ENCODE peak calls at places on chromosomes 11 and 22, in five cellular contexts. One of them, this sample, is unnamed.

GRCh38 chr11:12454782-12455181 is 77.4 kb downstream of the PARVA start:
- DNase-seq in PC-9: no peak
- DNase-seq in A549: no peak
- DNase-seq in left lung: no peak
- DNase-seq in fibroblast of lung: peak
- DNase-seq in this sample: no peak

GRCh38 chr22:28917747-28918543 is 34.6 kb downstream of the ZNRF3 start:
- DNase-seq in PC-9: no peak
- DNase-seq in left lung: no peak
- DNase-seq in A549: peak
- DNase-seq in fibroblast of lung: peak
- DNase-seq in this sample: no peak

GRCh38 chr22:40216041-40216756 is 38.5 kb downstream of the TNRC6B start:
- DNase-seq in left lung: no peak
- DNase-seq in fibroblast of lung: no peak
- DNase-seq in PC-9: no peak
- DNase-seq in A549: no peak
- DNase-seq in this sample: no peak

GRCh38 chr11:106446961-106447360 is 369.5 kb downstream of the AASDHPPT start:
- DNase-seq in fibroblast of lung: no peak
- DNase-seq in A549: no peak
- DNase-seq in left lung: no peak
- DNase-seq in PC-9: no peak
- DNase-seq in this sample: no peak

GRCh38 chr11:64572143-64572542 is 18.9 kb upstream of the SLC22A12 start:
- DNase-seq in A549: no peak
- DNase-seq in PC-9: no peak
- DNase-seq in fibroblast of lung: no peak
- DNase-seq in left lung: no peak
- DNase-seq in this sample: no peak

GRCh38 chr11:87347441-87347840 is 309.7 kb downstream of the TMEM135 start:
- DNase-seq in A549: no peak
- DNase-seq in left lung: no peak
- DNase-seq in PC-9: no peak
- DNase-seq in fibroblast of lung: no peak
- DNase-seq in this sample: no peak

GRCh38 chr11:1299621-1300020 is 9.8 kb downstream of the TOLLIP start:
- DNase-seq in PC-9: no peak
- DNase-seq in A549: no peak
- DNase-seq in fibroblast of lung: no peak
- DNase-seq in left lung: peak
- DNase-seq in this sample: no peak

GRCh38 chr11:78414321-78415051 is 3.1 kb downstream of the GAB2 start:
- DNase-seq in left lung: no peak
- DNase-seq in fibroblast of lung: peak
- DNase-seq in A549: peak
- DNase-seq in PC-9: peak
- DNase-seq in this sample: no peak

GRCh38 chr11:72812604-72812967 is 1.6 kb upstream of the ATG16L2 start:
- DNase-seq in left lung: no peak
- DNase-seq in PC-9: peak
- DNase-seq in A549: no peak
- DNase-seq in fibroblast of lung: peak
- DNase-seq in this sample: no peak

GRCh38 chr11:27847496-27847895 is 147.2 kb upstream of the BDNF start:
- DNase-seq in left lung: no peak
- DNase-seq in A549: no peak
- DNase-seq in PC-9: no peak
- DNase-seq in fibroblast of lung: no peak
- DNase-seq in this sample: no peak

GRCh38 chr11:70170596-70171210 is 32.4 kb upstream of the FADD start:
- DNase-seq in left lung: peak
- DNase-seq in PC-9: no peak
- DNase-seq in fibroblast of lung: no peak
- DNase-seq in A549: no peak
- DNase-seq in this sample: no peak

GRCh38 chr22:23137905-23138520 is 3.8 kb downstream of the RSPH14 start:
- DNase-seq in PC-9: no peak
- DNase-seq in fibroblast of lung: no peak
- DNase-seq in left lung: peak
- DNase-seq in A549: no peak
- DNase-seq in this sample: no peak

GRCh38 chr22:49161002-49161850 is 666.4 kb downstream of the BRD1 start:
- DNase-seq in PC-9: no peak
- DNase-seq in left lung: no peak
- DNase-seq in fibroblast of lung: no peak
- DNase-seq in A549: no peak
- DNase-seq in this sample: no peak

GRCh38 chr22:24578355-24579241 is 14.3 kb downstream of the LRRC75B start:
- DNase-seq in fibroblast of lung: peak
- DNase-seq in PC-9: no peak
- DNase-seq in A549: no peak
- DNase-seq in left lung: no peak
- DNase-seq in this sample: no peak

GRCh38 chr22:43850529-43850928 is 11.8 kb downstream of the SULT4A1 start:
- DNase-seq in PC-9: no peak
- DNase-seq in left lung: no peak
- DNase-seq in A549: no peak
- DNase-seq in fibroblast of lung: no peak
- DNase-seq in this sample: no peak

GRCh38 chr11:57597971-57598830 is 716 bp downstream of the SERPING1 start:
- DNase-seq in left lung: peak
- DNase-seq in fibroblast of lung: peak
- DNase-seq in A549: no peak
- DNase-seq in PC-9: no peak
- DNase-seq in this sample: no peak

GRCh38 chr11:64686466-64687175 is 36.4 kb downstream of the NRXN2 start:
- DNase-seq in PC-9: no peak
- DNase-seq in left lung: no peak
- DNase-seq in A549: no peak
- DNase-seq in fibroblast of lung: no peak
- DNase-seq in this sample: no peak

GRCh38 chr22:23527971-23528740 is 51.9 kb downstream of the IGLL1 start:
- DNase-seq in A549: no peak
- DNase-seq in fibroblast of lung: no peak
- DNase-seq in left lung: peak
- DNase-seq in PC-9: no peak
- DNase-seq in this sample: no peak

GRCh38 chr11:115503083-115503885 is 931 bp downstream of the CADM1 start:
- DNase-seq in A549: peak
- DNase-seq in fibroblast of lung: peak
- DNase-seq in PC-9: no peak
- DNase-seq in left lung: peak
- DNase-seq in this sample: no peak
- H3K4me3 ChIP-seq in A549: peak
- H3K4me3 ChIP-seq in fibroblast of lung: peak
- H3K4me3 ChIP-seq in PC-9: no peak
- H3K4me3 ChIP-seq in left lung: peak
- H3K4me3 ChIP-seq in this sample: peak

DNA sequence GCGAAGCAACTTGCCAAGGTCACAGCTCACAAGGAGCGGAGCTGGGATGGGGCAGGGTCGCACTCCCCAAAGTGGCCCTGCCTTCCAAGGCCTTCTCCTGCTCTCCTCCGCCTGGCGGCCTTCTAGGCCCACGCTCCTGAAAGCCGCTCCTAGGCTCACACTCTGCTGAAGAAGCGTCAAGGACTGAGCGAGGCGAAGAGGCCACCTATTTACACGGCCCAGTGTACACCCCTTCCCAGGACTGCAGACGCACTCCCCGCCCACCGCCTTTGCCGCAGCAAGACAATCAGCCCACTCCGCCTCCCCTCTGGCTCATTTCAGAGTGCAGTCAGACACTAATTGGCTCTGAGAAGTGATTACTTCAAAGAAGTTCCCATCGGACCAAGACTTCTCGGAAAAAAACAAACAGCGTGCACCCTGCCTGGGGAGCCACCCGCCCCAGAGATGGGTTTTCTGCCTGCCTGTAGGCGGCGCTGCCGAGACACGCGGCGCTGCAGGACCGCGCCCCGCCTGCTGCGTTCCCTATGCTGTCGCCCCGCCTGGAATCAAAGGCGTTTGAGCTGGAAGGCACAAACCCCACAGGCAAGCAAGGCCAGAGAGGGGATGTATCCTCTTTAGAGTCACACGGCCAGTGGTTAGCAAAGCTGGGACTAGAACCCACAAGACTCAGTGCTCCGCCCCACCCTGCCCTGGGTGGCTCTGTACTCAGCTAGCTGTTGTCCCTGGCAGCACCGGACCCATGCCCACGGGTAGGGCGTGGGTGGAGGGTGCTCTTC is 414.8 kb downstream of the BUD13 start:
- DNase-seq in A549: no peak
- DNase-seq in left lung: peak
- DNase-seq in fibroblast of lung: no peak
- DNase-seq in PC-9: no peak
- DNase-seq in this sample: no peak
- H3K4me3 ChIP-seq in A549: no peak
- H3K4me3 ChIP-seq in left lung: no peak
- H3K4me3 ChIP-seq in fibroblast of lung: no peak
- H3K4me3 ChIP-seq in PC-9: no peak
- H3K4me3 ChIP-seq in this sample: no peak

GRCh38 chr11:102451041-102451692 is 1.4 kb downstream of the TMEM123 start:
- DNase-seq in A549: no peak
- DNase-seq in fibroblast of lung: no peak
- DNase-seq in PC-9: no peak
- DNase-seq in left lung: no peak
- DNase-seq in this sample: no peak

GRCh38 chr11:102447941-102448868 is 4.4 kb downstream of the TMEM123 start:
- DNase-seq in left lung: no peak
- DNase-seq in A549: no peak
- DNase-seq in fibroblast of lung: no peak
- DNase-seq in PC-9: no peak
- DNase-seq in this sample: no peak

GRCh38 chr11:102448869-102449224 is 3.7 kb downstream of the TMEM123 start:
- DNase-seq in PC-9: no peak
- DNase-seq in A549: no peak
- DNase-seq in left lung: no peak
- DNase-seq in fibroblast of lung: no peak
- DNase-seq in this sample: no peak

GRCh38 chr11:102451693-102452460 is 688 bp downstream of the TMEM123 start:
- DNase-seq in PC-9: peak
- DNase-seq in A549: peak
- DNase-seq in fibroblast of lung: peak
- DNase-seq in left lung: peak
- DNase-seq in this sample: no peak

DNA sequence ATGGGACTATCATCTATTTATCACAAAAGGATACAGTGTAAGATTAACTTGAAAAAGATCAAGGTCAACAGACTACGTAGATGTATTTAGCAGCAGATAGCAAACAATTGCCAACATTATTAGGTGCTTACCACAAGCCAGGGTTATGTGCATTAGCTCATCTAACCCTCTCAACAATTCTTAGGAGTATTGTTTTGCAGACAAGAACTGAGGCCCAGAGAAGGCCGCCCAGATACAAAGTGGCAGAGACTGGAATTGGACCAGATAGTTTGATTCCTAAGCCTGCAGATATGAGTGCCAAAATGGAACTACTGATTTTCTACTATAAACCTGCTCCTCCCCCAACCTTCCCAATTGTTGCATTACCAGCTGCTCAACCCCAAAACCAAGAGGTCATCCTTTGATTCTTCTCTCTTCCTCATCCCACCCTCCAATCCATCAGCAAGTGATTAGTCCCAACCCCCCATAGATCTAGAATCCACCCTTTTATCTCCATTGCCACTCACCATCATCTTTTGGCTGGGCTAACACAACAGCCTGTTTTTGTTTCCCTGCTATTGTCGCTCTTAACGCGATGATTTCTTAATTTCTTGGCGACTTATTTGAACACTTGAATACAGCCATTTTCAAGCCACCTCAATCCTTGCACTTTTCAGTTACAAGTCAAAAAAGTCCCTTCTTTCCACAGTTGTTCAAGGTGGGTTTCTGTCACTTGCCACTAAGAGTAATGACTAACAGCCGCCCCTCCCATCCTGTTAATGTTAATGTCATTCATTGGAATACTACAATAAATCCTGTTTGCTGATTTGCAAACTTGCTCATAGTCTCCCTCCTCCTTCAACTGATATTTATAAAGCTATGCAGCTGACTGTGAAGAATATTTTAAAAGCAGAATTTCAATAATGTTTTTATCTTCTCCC is 2.7 kb downstream of the TMEM123 start:
- DNase-seq in fibroblast of lung: no peak
- DNase-seq in PC-9: no peak
- DNase-seq in left lung: no peak
- DNase-seq in A549: no peak
- DNase-seq in this sample: no peak
- H3K4me3 ChIP-seq in fibroblast of lung: no peak
- H3K4me3 ChIP-seq in PC-9: peak
- H3K4me3 ChIP-seq in left lung: no peak
- H3K4me3 ChIP-seq in A549: peak
- H3K4me3 ChIP-seq in this sample: no peak

GRCh38 chr22:41920271-41920976 is 5.5 kb upstream of the SHISA8 start:
- DNase-seq in PC-9: no peak
- DNase-seq in fibroblast of lung: no peak
- DNase-seq in A549: no peak
- DNase-seq in left lung: no peak
- DNase-seq in this sample: no peak

GRCh38 chr22:41917375-41917905 is 2.6 kb upstream of the SHISA8 start:
- DNase-seq in PC-9: no peak
- DNase-seq in fibroblast of lung: no peak
- DNase-seq in A549: no peak
- DNase-seq in left lung: no peak
- DNase-seq in this sample: no peak

GRCh38 chr22:41917906-41918791 is 3.3 kb upstream of the SHISA8 start:
- DNase-seq in left lung: no peak
- DNase-seq in fibroblast of lung: peak
- DNase-seq in PC-9: peak
- DNase-seq in A549: no peak
- DNase-seq in this sample: no peak

GRCh38 chr22:41916745-41917358 is 2.0 kb upstream of the SHISA8 start:
- DNase-seq in fibroblast of lung: no peak
- DNase-seq in left lung: no peak
- DNase-seq in PC-9: no peak
- DNase-seq in A549: no peak
- DNase-seq in this sample: no peak

DNA sequence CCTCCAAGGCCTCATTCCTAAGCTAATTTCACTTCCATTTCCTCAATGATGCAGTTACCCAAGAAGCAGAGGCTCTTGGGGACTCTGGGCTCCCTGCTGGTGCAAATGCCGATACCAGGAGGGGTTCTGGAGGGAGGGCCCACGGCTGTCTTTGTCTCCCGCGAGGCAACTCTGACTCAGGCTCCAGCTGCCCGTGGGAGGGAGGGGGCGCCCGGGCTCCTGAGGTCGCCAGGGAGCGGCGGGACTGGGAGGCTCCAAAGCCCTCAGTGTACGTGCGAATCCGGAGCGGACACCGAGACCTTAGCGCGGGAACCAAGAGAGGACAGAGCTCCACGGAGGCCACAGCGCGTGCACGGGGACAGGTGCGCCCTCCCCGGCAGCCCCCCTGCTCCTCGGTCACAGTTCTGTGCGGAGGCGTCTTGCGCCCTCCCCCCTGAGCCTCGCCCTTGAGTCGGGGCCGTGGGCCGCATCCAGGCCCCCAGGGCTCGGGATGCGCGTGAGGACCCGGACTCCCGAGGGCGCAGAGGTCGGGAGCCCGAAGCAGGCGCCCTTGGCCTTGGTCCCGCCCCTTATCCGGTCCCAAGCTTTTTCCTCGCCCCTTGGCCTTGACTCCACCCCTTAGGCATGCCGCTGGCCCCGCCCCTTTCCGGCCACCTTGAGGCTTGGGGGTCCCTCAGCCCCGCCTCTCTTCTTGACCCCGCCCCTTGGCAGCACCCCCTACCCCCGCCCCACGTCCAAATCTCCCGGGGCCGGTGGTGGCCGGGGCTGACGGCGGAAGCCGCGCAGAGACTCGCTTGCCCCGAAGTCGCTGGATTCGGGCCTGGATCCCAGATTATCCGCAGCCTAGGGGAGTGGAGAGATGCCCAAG is 4.7 kb upstream of the SHISA8 start:
- DNase-seq in PC-9: no peak
- DNase-seq in left lung: no peak
- DNase-seq in fibroblast of lung: no peak
- DNase-seq in A549: no peak
- DNase-seq in this sample: no peak
- H3K4me3 ChIP-seq in PC-9: no peak
- H3K4me3 ChIP-seq in left lung: peak
- H3K4me3 ChIP-seq in fibroblast of lung: peak
- H3K4me3 ChIP-seq in A549: no peak
- H3K4me3 ChIP-seq in this sample: peak

This sample was measured in AG09309.